ENCODE peak calls at places on chromosomes 6 and 20, in four cellular contexts. One of them, this sample, is unnamed.

GRCh38 chr6:133817460-133818047 is 71.4 kb upstream of the TCF21 start:
- DNase-seq in Right ventricle myocardium superior: peak
- DNase-seq in activated gamma-delta T cell: no peak
- DNase-seq in germinal center: peak
- DNase-seq in this sample: peak

GRCh38 chr6:167676666-167677421 is 149.9 kb upstream of the AFDN start:
- DNase-seq in Right ventricle myocardium superior: no peak
- DNase-seq in activated gamma-delta T cell: no peak
- DNase-seq in germinal center: no peak
- DNase-seq in this sample: no peak

GRCh38 chr20:59566631-59567524 is 37.5 kb upstream of the PHACTR3 start:
- DNase-seq in Right ventricle myocardium superior: no peak
- DNase-seq in activated gamma-delta T cell: no peak
- DNase-seq in germinal center: no peak
- DNase-seq in this sample: no peak

GRCh38 chr6:15441215-15441868 is 195.5 kb downstream of the JARID2 start:
- DNase-seq in Right ventricle myocardium superior: no peak
- DNase-seq in activated gamma-delta T cell: no peak
- DNase-seq in germinal center: peak
- DNase-seq in this sample: peak

GRCh38 chr6:144077881-144078280 is 17.5 kb downstream of the SF3B5 start:
- DNase-seq in Right ventricle myocardium superior: no peak
- DNase-seq in activated gamma-delta T cell: no peak
- DNase-seq in germinal center: no peak
- DNase-seq in this sample: no peak

GRCh38 chr20:55530763-55531162 is 474.6 kb downstream of the CBLN4 start:
- DNase-seq in Right ventricle myocardium superior: no peak
- DNase-seq in activated gamma-delta T cell: no peak
- DNase-seq in germinal center: no peak
- DNase-seq in this sample: no peak

GRCh38 chr6:73803562-73804221 is 107.7 kb downstream of the CD109 start:
- DNase-seq in Right ventricle myocardium superior: peak
- DNase-seq in activated gamma-delta T cell: no peak
- DNase-seq in germinal center: no peak
- DNase-seq in this sample: no peak

GRCh38 chr6:111586554-111586953 is 19.1 kb downstream of the TRAF3IP2 start:
- DNase-seq in Right ventricle myocardium superior: no peak
- DNase-seq in activated gamma-delta T cell: no peak
- DNase-seq in germinal center: no peak
- DNase-seq in this sample: no peak

GRCh38 chr6:149723771-149724417 is 6.0 kb upstream of the LATS1 start:
- DNase-seq in Right ventricle myocardium superior: no peak
- DNase-seq in activated gamma-delta T cell: no peak
- DNase-seq in germinal center: peak
- DNase-seq in this sample: no peak

GRCh38 chr20:20083796-20084195 is 31.5 kb downstream of the CFAP61 start:
- DNase-seq in Right ventricle myocardium superior: no peak
- DNase-seq in activated gamma-delta T cell: no peak
- DNase-seq in germinal center: peak
- DNase-seq in this sample: peak

GRCh38 chr6:170271771-170272314 is 19.0 kb downstream of the DLL1 start:
- DNase-seq in Right ventricle myocardium superior: peak
- DNase-seq in activated gamma-delta T cell: peak
- DNase-seq in germinal center: peak
- DNase-seq in this sample: peak

GRCh38 chr6:125658759-125659431 is 90.5 kb upstream of the HEY2 start:
- DNase-seq in Right ventricle myocardium superior: peak
- DNase-seq in activated gamma-delta T cell: no peak
- DNase-seq in germinal center: no peak
- DNase-seq in this sample: no peak

GRCh38 chr20:35561268-35561667 is 19.4 kb downstream of the ERGIC3 start:
- DNase-seq in Right ventricle myocardium superior: no peak
- DNase-seq in activated gamma-delta T cell: no peak
- DNase-seq in germinal center: no peak
- DNase-seq in this sample: no peak

GRCh38 chr6:62013719-62014118 is 272.3 kb downstream of the KHDRBS2 start:
- DNase-seq in Right ventricle myocardium superior: no peak
- DNase-seq in activated gamma-delta T cell: no peak
- DNase-seq in germinal center: no peak
- DNase-seq in this sample: no peak

GRCh38 chr6:144912474-144912873 is 627.3 kb downstream of the UTRN start:
- DNase-seq in Right ventricle myocardium superior: no peak
- DNase-seq in activated gamma-delta T cell: no peak
- DNase-seq in germinal center: no peak
- DNase-seq in this sample: no peak

GRCh38 chr6:160042014-160042773 is 73.3 kb downstream of the IGF2R start:
- DNase-seq in Right ventricle myocardium superior: no peak
- DNase-seq in activated gamma-delta T cell: no peak
- DNase-seq in germinal center: no peak
- DNase-seq in this sample: no peak

GRCh38 chr6:2634151-2634964 is 116.4 kb downstream of the MYLK4 start:
- DNase-seq in Right ventricle myocardium superior: peak
- DNase-seq in activated gamma-delta T cell: peak
- DNase-seq in germinal center: peak
- DNase-seq in this sample: peak

GRCh38 chr20:45857836-45858250 is 429 bp downstream of the ZSWIM3 start:
- DNase-seq in Right ventricle myocardium superior: no peak
- DNase-seq in activated gamma-delta T cell: no peak
- DNase-seq in germinal center: peak
- DNase-seq in this sample: peak

GRCh38 chr6:149320745-149321240 is 3.3 kb downstream of the TAB2 start:
- DNase-seq in Right ventricle myocardium superior: no peak
- DNase-seq in activated gamma-delta T cell: no peak
- DNase-seq in germinal center: no peak
- DNase-seq in this sample: no peak

GRCh38 chr6:112145080-112145573 is 57.7 kb downstream of the FAM229B start:
- DNase-seq in Right ventricle myocardium superior: no peak
- DNase-seq in activated gamma-delta T cell: no peak
- DNase-seq in germinal center: no peak
- DNase-seq in this sample: no peak

GRCh38 chr20:2210646-2211556 is 84.9 kb upstream of the TGM3 start:
- DNase-seq in Right ventricle myocardium superior: peak
- DNase-seq in activated gamma-delta T cell: no peak
- DNase-seq in germinal center: no peak
- DNase-seq in this sample: no peak

GRCh38 chr6:142187209-142187608 is 40.1 kb downstream of the VTA1 start:
- DNase-seq in Right ventricle myocardium superior: peak
- DNase-seq in activated gamma-delta T cell: no peak
- DNase-seq in germinal center: no peak
- DNase-seq in this sample: no peak

GRCh38 chr20:24081077-24081476 is 92.5 kb upstream of the GGTLC1 start:
- DNase-seq in Right ventricle myocardium superior: no peak
- DNase-seq in activated gamma-delta T cell: no peak
- DNase-seq in germinal center: no peak
- DNase-seq in this sample: no peak

This sample was measured in GM20000.